ENCODE peak calls at places on chromosome 9, in five cellular contexts. N, P, Z, T and H are unnamed samples.

GRCh38 chr9:121958530-121958929 is 134.6 kb downstream of the TTLL11 start:
- DNase-seq in T (no peak), N (peak), Z (no peak), P (no peak), H (no peak)

GRCh38 chr9:30039712-30040111 is 2344.7 kb upstream of the ACO1 start:
- DNase-seq in P (peak), T (no peak), Z (no peak), N (peak), H (no peak)

GRCh38 chr9:134188421-134189166 is 24.2 kb upstream of the RNU6ATAC start:
- DNase-seq in T (no peak), P (no peak), N (no peak), Z (no peak), H (no peak)

GRCh38 chr9:30280229-30280900 is 2104.1 kb upstream of the ACO1 start:
- DNase-seq in P (no peak), T (no peak), Z (no peak), N (no peak), H (no peak)

GRCh38 chr9:134630861-134631260 is 10.7 kb upstream of the COL5A1 start:
- DNase-seq in Z (no peak), P (no peak), T (no peak), N (no peak), H (no peak)

GRCh38 chr9:81069038-81069795 is 620.1 kb downstream of the TLE1 start:
- DNase-seq in T (no peak), P (no peak), N (no peak), Z (no peak), H (no peak)

GRCh38 chr9:3608011-3608410 is 82.2 kb upstream of the RFX3 start:
- DNase-seq in N (no peak), Z (no peak), P (no peak), T (no peak), H (no peak)

GRCh38 chr9:2290382-2290781 is 275.2 kb downstream of the SMARCA2 start:
- DNase-seq in N (peak), P (no peak), Z (no peak), T (no peak), H (no peak)

GRCh38 chr9:14347408-14348224 is 33.7 kb upstream of the NFIB start:
- DNase-seq in Z (no peak), N (no peak), T (no peak), P (no peak), H (peak)

GRCh38 chr9:83000765-83001164 is 62.2 kb downstream of the RASEF start:
- DNase-seq in T (no peak), N (no peak), P (no peak), Z (no peak), H (no peak)

GRCh38 chr9:19048966-19049871 is at the start of gene RRAGA:
- DNase-seq in Z (peak), P (peak), N (peak), T (peak), H (peak)

GRCh38 chr9:136784249-136784996 is 6.7 kb upstream of the TMEM141 start:
- DNase-seq in T (no peak), N (peak), P (no peak), Z (no peak), H (peak)

GRCh38 chr9:113513541-113513940 is 50.0 kb downstream of the RGS3 start:
- DNase-seq in T (no peak), P (no peak), N (no peak), Z (no peak), H (no peak)

GRCh38 chr9:133048595-133048994 is 13.2 kb upstream of the CEL start:
- DNase-seq in T (no peak), N (no peak), Z (no peak), P (no peak), H (peak)